ENCODE peak calls at places on chromosomes 7 and 10, in four cellular contexts. M is WTC11, I is K562, W is GM12878. O is an unnamed sample.

GRCh38 chr10:80630324-80630723 is 92.6 kb downstream of the SH2D4B start:
- DNase-seq in M (no peak), I (no peak), W (no peak), O (no peak)

GRCh38 chr10:29879862-29880261 is 179.5 kb downstream of the JCAD start:
- DNase-seq in M (no peak), I (no peak), W (no peak), O (no peak)

GRCh38 chr10:13066527-13066926 is 33.4 kb upstream of the OPTN start:
- DNase-seq in M (no peak), I (no peak), W (no peak), O (no peak)

GRCh38 chr10:106111241-106111640 is 1053.3 kb downstream of the SORCS1 start:
- DNase-seq in M (no peak), I (no peak), W (no peak), O (no peak)

GRCh38 chr7:5217851-5218331 is 27.9 kb downstream of the WIPI2 start:
- DNase-seq in M (no peak), I (no peak), W (no peak), O (no peak)

GRCh38 chr7:11021468-11021867 is 47.8 kb downstream of the PHF14 start:
- DNase-seq in M (no peak), I (no peak), W (no peak), O (no peak)

GRCh38 chr7:121544726-121545125 is 148.6 kb upstream of the FAM3C start:
- DNase-seq in M (no peak), I (no peak), W (no peak), O (peak)

GRCh38 chr7:94258418-94258817 is 136.3 kb upstream of the COL1A2 start:
- DNase-seq in M (no peak), I (no peak), W (no peak), O (no peak)

GRCh38 chr7:103809229-103809994 is 180.0 kb downstream of the RELN start:
- DNase-seq in M (no peak), I (peak), W (no peak), O (no peak)

GRCh38 chr7:73717991-73718405 is 1.5 kb downstream of the STX1A start:
- DNase-seq in M (no peak), I (no peak), W (no peak), O (no peak)

GRCh38 chr10:75764974-75765551 is 333.6 kb downstream of the LRMDA start:
- DNase-seq in M (no peak), I (no peak), W (no peak), O (peak)

GRCh38 chr10:26714816-26715487 is 17.5 kb downstream of the PDSS1 start:
- DNase-seq in M (no peak), I (no peak), W (no peak), O (peak)

GRCh38 chr7:44386139-44386913 is 60.9 kb upstream of the CAMK2B start:
- DNase-seq in M (no peak), I (no peak), W (no peak), O (no peak)

GRCh38 chr7:46357290-46357689 is 436.2 kb upstream of the IGFBP3 start:
- DNase-seq in M (no peak), I (no peak), W (no peak), O (no peak)

GRCh38 chr7:50834679-50835078 is 52.0 kb upstream of the GRB10 start:
- DNase-seq in M (no peak), I (no peak), W (no peak), O (no peak)

GRCh38 chr7:36303202-36304098 is 86.2 kb upstream of the ANLN start:
- DNase-seq in M (no peak), I (no peak), W (no peak), O (peak)

GRCh38 chr10:128064615-128065580 is 61.3 kb downstream of the MKI67 start:
- DNase-seq in M (no peak), I (no peak), W (peak), O (no peak)

GRCh38 chr7:91353923-91354322 is 89.7 kb downstream of the FZD1 start:
- DNase-seq in M (no peak), I (no peak), W (no peak), O (no peak)

GRCh38 chr7:15057272-15057671 is 154.7 kb upstream of the DGKB start:
- DNase-seq in M (no peak), I (no peak), W (no peak), O (no peak)

GRCh38 chr7:90180011-90180585 is 25.8 kb downstream of the STEAP1 start:
- DNase-seq in M (no peak), I (no peak), W (peak), O (peak)

DNA sequence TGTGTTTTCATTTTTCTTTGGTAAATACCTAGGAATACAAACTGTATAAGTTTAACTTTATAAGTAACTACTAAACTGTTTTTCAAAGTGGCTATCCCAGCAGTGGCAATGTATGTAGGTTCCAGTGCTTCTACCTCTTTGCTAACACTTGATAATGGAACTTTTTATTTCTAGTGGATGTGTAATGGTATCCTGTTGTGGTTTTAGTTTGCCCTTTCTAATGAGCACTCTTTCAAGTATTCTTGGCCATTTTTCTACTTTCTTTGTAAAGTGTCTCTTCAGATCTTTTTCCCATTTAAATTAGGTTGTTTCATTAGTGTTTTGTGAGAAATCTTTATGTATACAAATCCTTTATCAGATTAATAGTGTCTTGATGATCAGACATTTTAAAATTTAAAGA is 4.6 kb downstream of the KIF20B start:
- DNase-seq in M (no peak), I (no peak), W (no peak), O (no peak)
- TF ChIP-seq TCF7 in M (no peak), I (no peak), W (no peak), O (no peak)

GRCh38 chr10:24723386-24723787 is 300 bp downstream of the ARHGAP21 start:
- DNase-seq in M (no peak), I (peak), W (no peak), O (no peak)
- TF ChIP-seq CREM in M (no peak), I (no peak), W (no peak), O (no peak)

GRCh38 chr7:81882086-81882485 is 112.2 kb upstream of the HGF start:
- DNase-seq in M (no peak), I (no peak), W (no peak), O (no peak)
- TF ChIP-seq TCF7 in M (no peak), I (no peak), W (no peak), O (no peak)

GRCh38 chr7:155798673-155799439 is 13.4 kb downstream of the SHH start:
- DNase-seq in M (no peak), I (no peak), W (no peak), O (no peak)
- TF ChIP-seq CREM in M (no peak), I (no peak), W (no peak), O (no peak)